ENCODE peak calls at places on chromosome 20, in six cellular contexts. I is H54; X is foreskin fibroblast; U is BE2C; C is CD8-positive, alpha-beta memory T cell; G is cardiac muscle cell. Y is an unnamed sample.

GRCh38 chr20:38970302-38970701 is 8.2 kb downstream of the DHX35 start:
- DNase-seq in X (peak; percentile 81), C (no peak), U (no peak), I (peak; percentile 42), G (no peak), Y (peak; percentile 77)

GRCh38 chr20:58837717-58838116 is 13.0 kb downstream of the GNAS-AS1 start:
- DNase-seq in C (no peak), I (no peak), X (no peak), G (no peak), U (no peak), Y (no peak)

GRCh38 chr20:10132391-10132790 is 86.2 kb upstream of the SNAP25 start:
- DNase-seq in C (no peak), X (no peak), G (no peak), U (no peak), I (no peak), Y (no peak)

GRCh38 chr20:38073307-38074010 is 39.9 kb downstream of the RPRD1B start:
- DNase-seq in U (no peak), G (peak; percentile 69), X (peak; percentile 89), I (peak; percentile 69), C (no peak), Y (peak; percentile 94)

GRCh38 chr20:37111926-37112455 is 16.2 kb upstream of the RBL1 start:
- DNase-seq in U (no peak), G (no peak), X (no peak), I (no peak), C (no peak), Y (no peak)

GRCh38 chr20:46012926-46013825 is 4.5 kb downstream of the MMP9 start:
- DNase-seq in U (no peak), C (no peak), G (no peak), X (no peak), I (no peak), Y (no peak)

GRCh38 chr20:4830212-4830607 is 108.5 kb downstream of the PRND start:
- DNase-seq in I (no peak), X (no peak), U (no peak), G (no peak), C (no peak), Y (no peak)

GRCh38 chr20:44701116-44701865 is 13.9 kb upstream of the CCN5 start:
- DNase-seq in X (no peak), U (no peak), I (no peak), G (peak; percentile 56), C (no peak), Y (no peak)

GRCh38 chr20:49045440-49046086 is 549 bp upstream of the CSE1L start:
- DNase-seq in I (no peak), C (no peak), G (peak; percentile 1), U (no peak), X (peak; percentile 4), Y (no peak)

GRCh38 chr20:47353697-47354387 is 2.7 kb downstream of the ZMYND8 start:
- DNase-seq in G (no peak), I (no peak), U (no peak), C (no peak), X (no peak), Y (no peak)

GRCh38 chr20:38180781-38181180 is 15.7 kb upstream of the TGM2 start:
- DNase-seq in X (peak; percentile 47), U (no peak), G (no peak), C (no peak), I (no peak), Y (no peak)

GRCh38 chr20:43723735-43724134 is 3.1 kb downstream of the GTSF1L start:
- DNase-seq in I (no peak), C (no peak), X (no peak), G (no peak), U (no peak), Y (no peak)

GRCh38 chr20:47691632-47692031 is 93.6 kb downstream of the SULF2 start:
- DNase-seq in G (peak; percentile 34), U (no peak), X (peak; percentile 6), I (no peak), C (no peak), Y (peak; percentile 65)

GRCh38 chr20:21235713-21236445 is 67.3 kb upstream of the XRN2 start:
- DNase-seq in G (peak; percentile 73), X (peak; percentile 29), U (peak; percentile 71), C (peak; percentile 57), I (peak; percentile 34), Y (peak; percentile 51)

GRCh38 chr20:36467076-36467999 is 74.0 kb upstream of the MYL9 start:
- DNase-seq in I (peak; percentile 70), X (peak; percentile 22), C (peak; percentile 55), G (no peak), U (peak; percentile 79), Y (no peak)

GRCh38 chr20:52269926-52270325 is 78.3 kb upstream of the ZFP64 start:
- DNase-seq in I (no peak), X (no peak), U (no peak), C (no peak), G (no peak), Y (no peak)

GRCh38 chr20:63068711-63069367 is 62.1 kb upstream of the BHLHE23 start:
- DNase-seq in C (no peak), G (no peak), X (no peak), I (no peak), U (peak; percentile 4), Y (no peak)

GRCh38 chr20:62542862-62543261 is 67.1 kb upstream of the GATA5 start:
- DNase-seq in I (no peak), C (no peak), G (no peak), U (no peak), X (no peak), Y (no peak)

GRCh38 chr20:47950103-47950502 is 164.8 kb upstream of the SULF2 start:
- DNase-seq in U (peak; percentile 70), I (no peak), X (no peak), C (no peak), G (peak; percentile 53), Y (no peak)

GRCh38 chr20:46366826-46367225 is 39.6 kb downstream of the ELMO2 start:
- DNase-seq in X (no peak), I (no peak), G (no peak), C (no peak), U (no peak), Y (no peak)

GRCh38 chr20:5195655-5196054 is 68.8 kb downstream of the CDS2 start:
- DNase-seq in X (peak; percentile 61), I (no peak), G (no peak), U (no peak), C (no peak), Y (peak; percentile 14)